ENCODE peak calls at places on chromosomes 13 and 19, in four cellular contexts. A is K562; R is sigmoid colon; B is CD8-positive, alpha-beta T cell. Y is an unnamed sample.

GRCh38 chr13:69579351-69579750 is 528.3 kb upstream of the ATXN8OS start:
- DNase-seq in A (no peak), R (no peak), B (no peak), Y (no peak)

GRCh38 chr19:49342291-49342721 is 7.1 kb downstream of the CD37 start:
- DNase-seq in A (no peak), R (peak; percentile 45), B (no peak), Y (no peak)

GRCh38 chr19:18153555-18154134 is 682 bp downstream of the PIK3R2 start:
- DNase-seq in A (peak; percentile 40), R (no peak), B (peak; percentile 30), Y (no peak)

GRCh38 chr19:33998739-33999345 is 173.5 kb upstream of the LSM14A start:
- DNase-seq in A (no peak), R (no peak), B (no peak), Y (no peak)

GRCh38 chr13:63551731-63552130 is 2136.1 kb upstream of the PCDH20 start:
- DNase-seq in A (no peak), R (no peak), B (no peak), Y (no peak)

GRCh38 chr19:10270616-10271394 is at the start of gene ICAM1:
- DNase-seq in A (peak; percentile 83), R (peak; percentile 93), B (peak; percentile 71), Y (peak; percentile 50)

GRCh38 chr19:6417713-6418561 is 6.7 kb downstream of the KHSRP start:
- DNase-seq in A (no peak), R (peak; percentile 68), B (no peak), Y (no peak)

GRCh38 chr13:31328549-31329229 is 128.9 kb downstream of the B3GLCT start:
- DNase-seq in A (no peak), R (no peak), B (no peak), Y (no peak)

GRCh38 chr13:85651440-85651839 is 147.8 kb downstream of the SLITRK6 start:
- DNase-seq in A (no peak), R (no peak), B (no peak), Y (no peak)

GRCh38 chr19:31220540-31220939 is 128.7 kb downstream of the TSHZ3 start:
- DNase-seq in A (peak; percentile 14), R (no peak), B (no peak), Y (no peak)

GRCh38 chr13:51451467-51452390 is 1.1 kb downstream of the INTS6 start:
- DNase-seq in A (peak; percentile 71), R (peak; percentile 92), B (peak; percentile 76), Y (peak; percentile 58)

GRCh38 chr19:45670670-45671453 is 2.8 kb downstream of the GIPR start:
- DNase-seq in A (peak; percentile 100), R (no peak), B (peak; percentile 40), Y (no peak)

GRCh38 chr19:2032296-2032941 is 16.9 kb upstream of the BTBD2 start:
- DNase-seq in A (no peak), R (peak; percentile 98), B (peak; percentile 52), Y (peak; percentile 99)

GRCh38 chr13:23667750-23668149 is 97.5 kb downstream of the TNFRSF19 start:
- DNase-seq in A (no peak), R (no peak), B (no peak), Y (no peak)

DNA sequence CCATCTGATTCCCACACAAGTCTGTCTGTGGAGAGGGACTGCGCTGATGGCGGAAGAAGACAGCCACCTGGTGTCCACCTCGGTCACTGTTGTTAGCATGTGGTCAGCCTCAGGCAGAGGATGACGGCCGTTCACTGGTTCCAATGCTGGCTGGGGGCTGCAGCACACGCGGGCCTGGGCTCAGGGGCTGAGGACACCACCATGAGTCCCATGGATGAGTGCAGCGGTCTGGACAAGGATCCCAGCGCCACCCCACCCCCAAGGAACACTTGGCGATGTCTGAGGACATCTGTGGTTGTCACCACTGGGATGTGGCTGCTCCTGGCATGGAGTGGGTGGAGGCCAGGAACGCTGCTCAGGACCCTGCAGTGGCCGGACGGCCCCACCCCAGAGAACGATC is 10.9 kb downstream of the DPP9 start:
- DNase-seq in A (no peak), R (no peak), B (no peak), Y (peak; percentile 57)
- H3K4me1 ChIP-seq in A (peaks cover 25% of the 10 kb centered on the region), R (peaks cover 11% of the 10 kb centered on the region), B (no peaks in the 10 kb centered on the region), Y (peaks cover 70% of the 10 kb centered on the region)

GRCh38 chr19:23312515-23312914 is 62.3 kb upstream of the ZNF724 start:
- DNase-seq in A (no peak), R (no peak), B (no peak), Y (no peak)
- H3K4me1 ChIP-seq in A (no peaks in the 10 kb centered on the region), R (no peaks in the 10 kb centered on the region), B (no peaks in the 10 kb centered on the region), Y (no peaks in the 10 kb centered on the region)

DNA sequence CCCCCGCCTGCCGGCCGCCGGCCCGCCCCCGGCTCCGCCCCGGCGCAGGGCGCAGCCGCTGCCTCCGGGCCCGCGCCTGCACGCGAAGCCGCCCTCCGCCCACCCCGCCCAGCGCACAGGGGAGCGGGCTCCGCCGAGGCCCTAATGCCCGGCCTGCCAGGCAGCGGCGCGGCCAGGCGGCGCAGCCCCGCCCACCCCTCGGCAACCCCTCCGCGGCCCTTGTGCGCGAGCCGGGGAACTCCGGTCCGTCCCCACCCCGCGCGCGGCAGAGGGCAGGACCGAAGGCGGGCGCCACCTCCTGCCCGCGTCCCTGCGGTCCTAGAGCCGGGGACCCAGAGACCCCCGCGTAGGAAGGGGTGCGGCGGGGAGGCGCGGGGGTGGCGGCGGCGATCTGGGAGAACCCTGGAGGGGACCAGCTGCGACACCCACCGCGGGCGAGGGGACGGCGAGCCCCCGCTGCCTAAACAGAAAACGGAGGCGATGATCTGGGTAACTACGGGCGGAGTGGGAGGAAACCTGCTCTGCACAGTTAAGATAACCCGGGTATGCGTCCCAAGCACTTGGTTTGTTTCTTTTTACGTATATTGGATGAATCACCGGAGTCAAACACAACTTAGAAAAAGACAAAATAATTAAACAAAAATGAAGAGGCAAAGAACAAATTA is 351 bp upstream of the USP12 start:
- DNase-seq in A (peak; percentile 81), R (peak; percentile 96), B (peak; percentile 91), Y (peak; percentile 86)
- H3K4me1 ChIP-seq in A (peaks cover under 1% of the 10 kb centered on the region), R (peaks cover 36% of the 10 kb centered on the region), B (peaks cover 30% of the 10 kb centered on the region), Y (peaks cover 39% of the 10 kb centered on the region)

GRCh38 chr13:98488736-98489135 is 88.2 kb downstream of the STK24 start:
- DNase-seq in A (no peak), R (no peak), B (no peak), Y (no peak)
- H3K4me1 ChIP-seq in A (peaks cover 20% of the 10 kb centered on the region), R (peaks cover 92% of the 10 kb centered on the region), B (peaks cover 31% of the 10 kb centered on the region), Y (peaks cover 60% of the 10 kb centered on the region)

DNA sequence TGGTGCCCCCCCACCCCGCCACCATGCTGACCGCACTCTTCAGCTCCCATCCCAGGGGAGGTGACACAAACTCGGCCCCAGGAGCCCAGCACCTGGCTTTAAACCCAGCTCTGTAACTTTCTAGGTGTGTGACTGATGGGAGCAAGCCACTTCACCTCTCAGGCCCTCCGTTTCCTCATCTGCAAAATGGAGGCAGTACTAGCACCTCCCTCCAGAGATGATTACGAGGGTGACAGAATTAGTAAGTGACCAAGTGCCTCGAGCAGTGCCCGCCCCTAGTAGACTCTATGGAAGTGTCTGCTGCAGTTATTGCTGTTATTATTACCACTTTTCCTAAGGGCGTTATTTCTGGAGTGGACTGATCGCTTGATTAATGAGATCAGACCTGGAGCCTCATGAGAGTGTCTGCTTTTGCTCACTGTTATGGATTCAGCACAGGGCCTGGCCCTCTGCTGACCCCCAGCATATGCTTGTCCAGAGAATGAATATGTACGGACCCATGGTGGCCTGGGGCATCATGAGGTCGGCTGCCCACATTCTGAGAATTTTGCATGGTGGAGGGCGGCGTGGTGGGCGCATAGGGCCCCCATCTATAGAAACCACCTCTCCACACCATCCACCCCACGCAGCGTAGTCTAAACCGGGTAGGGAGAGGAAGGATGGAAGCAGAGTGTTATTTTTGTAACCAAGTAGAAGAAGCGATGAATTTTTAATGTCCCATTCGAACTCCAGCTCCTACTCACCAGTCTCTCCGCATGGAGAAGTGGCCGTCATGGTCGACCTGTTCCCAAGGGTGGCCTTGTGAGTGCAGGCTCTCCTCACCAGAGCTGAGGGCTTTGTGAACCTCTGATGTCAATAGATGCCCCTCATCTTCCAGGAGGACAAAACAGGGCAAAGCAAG is 48.2 kb downstream of the CAPN12 start:
- DNase-seq in A (no peak), R (no peak), B (no peak), Y (no peak)
- H3K4me1 ChIP-seq in A (peaks cover 26% of the 10 kb centered on the region), R (peaks cover 100% of the 10 kb centered on the region), B (peaks cover 33% of the 10 kb centered on the region), Y (peaks cover 88% of the 10 kb centered on the region)